ENCODE peak calls at places on chromosome 7, in seven cellular contexts. E, S, C, Y, Z, A and Q are unnamed samples.

GRCh38 chr7:90931996-90932912 is 332.0 kb upstream of the FZD1 start:
- DNase-seq in Z (no peak), E (peak), A (no peak), C (no peak), Y (no peak), S (no peak), Q (peak)

GRCh38 chr7:143882020-143882610 is 19.9 kb downstream of the TCAF1 start:
- DNase-seq in Y (peak), A (peak), S (peak), E (peak), Z (no peak), C (peak), Q (peak)

GRCh38 chr7:47648301-47648900 is 66.5 kb upstream of the TNS3 start:
- DNase-seq in Z (no peak), Y (no peak), E (no peak), C (peak), A (no peak), S (no peak), Q (no peak)

GRCh38 chr7:116075351-116076145 is 45.0 kb upstream of the TFEC start:
- DNase-seq in S (peak), C (no peak), A (no peak), E (no peak), Y (no peak), Z (no peak), Q (no peak)

GRCh38 chr7:46679671-46680070 is 758.6 kb upstream of the IGFBP3 start:
- DNase-seq in A (no peak), Z (no peak), E (no peak), S (no peak), Y (no peak), C (no peak), Q (no peak)

GRCh38 chr7:36474283-36475010 is 84.8 kb downstream of the ANLN start:
- DNase-seq in C (no peak), E (no peak), S (no peak), Y (no peak), Z (no peak), A (no peak), Q (no peak)

GRCh38 chr7:36006656-36007229 is 146.3 kb upstream of the EEPD1 start:
- DNase-seq in E (no peak), S (no peak), Y (no peak), C (no peak), Z (no peak), A (no peak), Q (no peak)

GRCh38 chr7:81583882-81584533 is 185.8 kb downstream of the HGF start:
- DNase-seq in S (no peak), Y (no peak), C (peak), E (no peak), A (no peak), Z (no peak), Q (no peak)

GRCh38 chr7:121547341-121548092 is 151.4 kb upstream of the FAM3C start:
- DNase-seq in E (peak), S (no peak), Y (no peak), C (peak), A (no peak), Z (no peak), Q (peak)

GRCh38 chr7:90172624-90173023 is 18.4 kb downstream of the STEAP1 start:
- DNase-seq in S (no peak), E (no peak), A (no peak), C (no peak), Y (no peak), Z (no peak), Q (no peak)

GRCh38 chr7:74214816-74215630 is 5.2 kb downstream of the LAT2 start:
- DNase-seq in C (no peak), A (peak), E (no peak), S (no peak), Z (no peak), Y (no peak), Q (no peak)

GRCh38 chr7:114312649-114313048 is 102.0 kb upstream of the FOXP2 start:
- DNase-seq in S (no peak), Y (no peak), E (no peak), A (no peak), Z (no peak), C (peak), Q (no peak)

GRCh38 chr7:85510287-85510686 is 323.4 kb upstream of the SEMA3D start:
- DNase-seq in Z (no peak), Y (no peak), C (no peak), A (no peak), E (no peak), S (no peak), Q (no peak)

GRCh38 chr7:64838691-64839090 is 44.5 kb downstream of the ZNF138 start:
- DNase-seq in C (no peak), Y (no peak), S (no peak), Z (no peak), A (no peak), E (no peak), Q (no peak)

GRCh38 chr7:84092207-84092606 is 102.4 kb downstream of the SEMA3A start:
- DNase-seq in C (peak), S (no peak), A (no peak), Z (no peak), E (no peak), Y (no peak), Q (no peak)

GRCh38 chr7:124085168-124085567 is 52.3 kb upstream of the TMEM229A start:
- DNase-seq in Z (no peak), Y (no peak), C (peak), S (no peak), E (no peak), A (peak), Q (no peak)

GRCh38 chr7:50355817-50356178 is 51.3 kb downstream of the IKZF1 start:
- DNase-seq in S (no peak), E (no peak), A (no peak), Y (no peak), C (no peak), Z (no peak), Q (no peak)

GRCh38 chr7:2527505-2528464 is 8.2 kb downstream of the LFNG start:
- DNase-seq in Z (peak), S (no peak), A (peak), Y (no peak), E (no peak), C (peak), Q (no peak)

GRCh38 chr7:107643938-107644703 is 16.5 kb upstream of the SLC26A4 start:
- DNase-seq in E (no peak), A (no peak), S (no peak), C (peak), Y (no peak), Z (no peak), Q (no peak)

GRCh38 chr7:137337902-137338301 is 5.6 kb downstream of the PTN start:
- DNase-seq in A (no peak), Z (no peak), E (no peak), S (no peak), C (no peak), Y (no peak), Q (no peak)

GRCh38 chr7:70379210-70379609 is 752.7 kb upstream of the GALNT17 start:
- DNase-seq in E (no peak), Y (no peak), S (no peak), A (no peak), C (no peak), Z (no peak), Q (no peak)

GRCh38 chr7:87004956-87005355 is 54.5 kb downstream of the ELAPOR2 start:
- DNase-seq in Y (no peak), Z (no peak), C (no peak), E (no peak), A (no peak), S (no peak), Q (no peak)

GRCh38 chr7:127550247-127550646 is 35.1 kb downstream of the GCC1 start:
- DNase-seq in Y (no peak), A (no peak), S (no peak), Z (no peak), E (no peak), C (no peak), Q (no peak)
- TF ChIP-seq CTCF in Y (peak), A (no peak), S (peak), Z (no peak), E (no peak), C (peak), Q (no peak)

GRCh38 chr7:69060516-69060915 is 537.8 kb upstream of the AUTS2 start:
- DNase-seq in Y (no peak), S (no peak), Z (no peak), C (no peak), A (no peak), E (no peak), Q (no peak)
- TF ChIP-seq CTCF in Y (no peak), S (no peak), Z (no peak), C (no peak), A (no peak), E (no peak), Q (no peak)

GRCh38 chr7:155069992-155070827 is at the start of gene HTR5A:
- DNase-seq in Y (peak), E (peak), S (peak), A (peak), Z (peak), C (peak), Q (peak)
- TF ChIP-seq CTCF in Y (peak), E (no peak), S (peak), A (no peak), Z (no peak), C (no peak), Q (no peak)

DNA sequence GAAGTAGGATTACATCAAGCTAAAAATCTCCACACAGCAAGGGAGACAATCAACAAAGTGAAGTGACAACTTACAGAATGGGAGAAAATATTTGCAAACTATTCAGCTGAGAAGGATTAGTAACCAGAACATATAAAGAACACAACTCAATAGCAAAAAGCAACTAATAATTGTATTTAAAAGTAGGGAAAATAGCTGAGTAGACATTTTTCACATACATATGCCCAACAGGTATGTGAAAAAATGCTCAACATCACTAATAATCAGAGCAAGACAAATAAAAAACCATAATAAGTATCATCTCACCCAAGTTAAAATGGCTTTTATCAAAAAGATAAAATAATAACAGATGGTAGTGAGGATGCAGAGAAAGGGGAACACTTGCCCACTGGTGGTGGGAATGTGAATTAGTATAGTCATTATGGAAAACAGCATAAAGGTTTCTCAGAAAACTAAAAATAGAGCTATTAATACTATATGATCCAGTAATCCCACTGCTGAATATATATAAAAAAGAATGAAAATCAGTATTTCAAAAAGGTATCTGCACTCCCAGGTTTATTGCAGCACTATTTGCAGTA is 784.5 kb upstream of the C7orf33 start:
- DNase-seq in Z (no peak), S (no peak), E (no peak), Y (no peak), C (no peak), A (no peak), Q (no peak)
- TF ChIP-seq CTCF in Z (no peak), S (peak), E (no peak), Y (peak), C (no peak), A (no peak), Q (no peak)

GRCh38 chr7:98619450-98620321 is 2.6 kb downstream of the NPTX2 start:
- DNase-seq in C (no peak), E (no peak), Z (no peak), A (no peak), Y (no peak), S (peak), Q (no peak)
- TF ChIP-seq CTCF in C (no peak), E (no peak), Z (no peak), A (no peak), Y (no peak), S (no peak), Q (no peak)

GRCh38 chr7:1193593-1194424 is 33.8 kb upstream of the ZFAND2A start:
- DNase-seq in C (peak), S (peak), E (no peak), A (peak), Z (no peak), Y (no peak), Q (no peak)
- TF ChIP-seq CTCF in C (peak), S (peak), E (peak), A (peak), Z (no peak), Y (no peak), Q (no peak)

GRCh38 chr7:27777662-27778061 is 37.7 kb downstream of the TAX1BP1 start:
- DNase-seq in C (no peak), S (no peak), A (no peak), E (no peak), Z (no peak), Y (no peak), Q (no peak)

GRCh38 chr7:27775772-27776171 is 35.8 kb downstream of the TAX1BP1 start:
- DNase-seq in A (no peak), Z (no peak), E (no peak), C (no peak), S (no peak), Y (no peak), Q (no peak)

GRCh38 chr7:27779873-27780272 is 39.9 kb downstream of the TAX1BP1 start:
- DNase-seq in S (no peak), Z (no peak), E (no peak), C (no peak), Y (no peak), A (no peak), Q (no peak)

GRCh38 chr7:27771111-27771510 is 31.1 kb downstream of the TAX1BP1 start:
- DNase-seq in Z (no peak), E (no peak), Y (no peak), C (no peak), S (no peak), A (no peak), Q (no peak)

DNA sequence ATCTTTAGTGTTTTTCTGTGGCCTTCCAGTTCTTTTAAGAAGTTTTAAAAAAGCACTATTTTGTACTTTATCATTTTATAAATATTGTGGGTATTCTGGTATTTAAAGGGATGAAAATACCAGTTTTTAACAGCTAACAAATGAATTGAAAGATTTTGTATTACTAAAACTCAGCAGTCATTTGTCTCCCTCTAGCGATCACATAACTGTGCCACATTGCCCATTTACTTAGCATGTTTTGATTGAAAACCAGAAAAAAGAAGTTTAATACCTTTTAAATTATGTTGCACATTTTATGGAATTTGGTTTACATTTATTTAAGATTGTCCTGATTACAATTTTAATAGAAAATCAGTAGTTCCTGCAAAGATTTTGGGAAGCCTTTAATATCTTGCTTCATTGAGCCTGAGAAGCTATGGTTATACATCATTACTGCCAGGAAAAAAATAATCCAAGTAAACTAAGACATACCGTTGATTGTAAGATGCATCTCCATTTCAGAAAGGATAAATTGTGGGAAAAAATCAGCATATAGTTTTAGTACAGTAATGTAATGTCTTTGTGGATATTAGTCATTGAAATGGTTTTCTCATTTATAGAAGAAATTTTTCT is 34.9 kb downstream of the TAX1BP1 start:
- DNase-seq in Z (no peak), E (no peak), S (no peak), A (no peak), C (peak), Y (no peak), Q (no peak)
- TF ChIP-seq CTCF in Z (no peak), E (peak), S (peak), A (peak), C (peak), Y (peak), Q (no peak)

GRCh38 chr7:10706875-10707493 is 266.7 kb upstream of the PHF14 start:
- DNase-seq in C (no peak), A (no peak), E (peak), Z (no peak), S (no peak), Y (no peak), Q (peak)

GRCh38 chr7:10704653-10705052 is 269.0 kb upstream of the PHF14 start:
- DNase-seq in Z (no peak), A (no peak), E (no peak), C (no peak), S (no peak), Y (no peak), Q (no peak)

GRCh38 chr7:10707519-10707918 is 266.2 kb upstream of the PHF14 start:
- DNase-seq in C (no peak), S (no peak), E (no peak), Z (no peak), A (no peak), Y (no peak), Q (no peak)

GRCh38 chr7:10703981-10704380 is 269.7 kb upstream of the PHF14 start:
- DNase-seq in Y (no peak), A (no peak), C (no peak), E (no peak), Z (no peak), S (no peak), Q (no peak)

DNA sequence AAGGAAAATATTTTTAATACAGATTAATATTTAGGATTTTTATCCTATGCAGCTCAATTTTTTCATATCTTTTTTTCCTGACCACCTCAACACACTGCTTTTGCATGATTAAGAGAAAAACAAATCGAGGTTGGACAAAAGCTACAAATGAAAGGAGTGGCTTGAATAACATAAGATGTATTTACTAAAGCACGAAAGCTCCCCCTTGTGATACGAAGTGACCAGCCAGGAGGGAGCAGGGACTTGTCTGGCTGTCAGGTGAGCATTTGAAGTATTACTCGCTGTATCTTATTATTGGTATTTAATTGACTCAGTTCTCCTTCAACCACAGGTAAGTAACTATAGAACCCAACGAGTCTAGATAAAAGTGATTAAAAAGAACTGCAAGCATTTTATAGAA is 265.2 kb upstream of the PHF14 start:
- DNase-seq in C (peak), S (peak), Z (no peak), Y (no peak), E (no peak), A (no peak), Q (no peak)
- TF ChIP-seq CTCF in C (no peak), S (peak), Z (no peak), Y (peak), E (no peak), A (no peak), Q (peak)

DNA sequence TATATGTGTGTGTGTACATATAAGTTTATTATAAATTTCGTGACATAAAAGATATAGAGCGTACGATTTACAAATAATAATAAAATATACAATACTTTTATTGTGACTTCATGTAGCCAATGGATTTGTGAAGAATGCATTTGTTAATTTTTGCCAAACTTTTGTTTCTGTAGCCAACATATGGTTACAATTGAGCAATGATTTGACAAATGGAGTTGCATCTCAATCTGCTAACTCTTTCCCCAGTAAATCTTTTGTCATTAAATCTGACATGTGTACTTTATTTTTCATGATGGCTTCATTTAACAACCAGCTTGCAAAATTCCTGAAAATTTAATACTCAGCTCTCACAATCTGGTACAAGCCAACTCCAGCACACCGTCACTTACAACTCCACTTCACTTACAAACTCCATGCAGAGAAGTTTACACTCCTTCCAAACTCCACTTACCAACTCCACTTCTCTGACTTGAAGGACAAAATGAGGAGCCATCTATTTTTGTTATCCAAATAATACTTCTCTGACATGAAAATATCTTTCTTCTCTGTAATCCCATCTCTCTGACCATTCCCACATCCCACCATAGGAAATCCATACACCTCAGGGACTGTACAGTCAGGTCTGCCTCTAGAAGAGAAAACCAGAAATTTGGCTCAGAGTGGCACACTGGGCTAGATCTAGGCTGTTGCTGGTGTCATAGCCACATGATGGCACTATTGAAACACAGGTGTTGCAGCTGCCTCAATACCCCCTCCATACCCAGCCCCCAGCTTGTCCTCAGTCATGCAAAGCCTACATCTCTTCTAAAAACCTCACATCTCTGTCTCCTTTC is 26.6 kb upstream of the HIBADH start:
- DNase-seq in S (peak), A (no peak), E (peak), C (no peak), Z (no peak), Y (no peak), Q (peak)
- TF ChIP-seq CTCF in S (peak), A (no peak), E (peak), C (peak), Z (no peak), Y (peak), Q (peak)

DNA sequence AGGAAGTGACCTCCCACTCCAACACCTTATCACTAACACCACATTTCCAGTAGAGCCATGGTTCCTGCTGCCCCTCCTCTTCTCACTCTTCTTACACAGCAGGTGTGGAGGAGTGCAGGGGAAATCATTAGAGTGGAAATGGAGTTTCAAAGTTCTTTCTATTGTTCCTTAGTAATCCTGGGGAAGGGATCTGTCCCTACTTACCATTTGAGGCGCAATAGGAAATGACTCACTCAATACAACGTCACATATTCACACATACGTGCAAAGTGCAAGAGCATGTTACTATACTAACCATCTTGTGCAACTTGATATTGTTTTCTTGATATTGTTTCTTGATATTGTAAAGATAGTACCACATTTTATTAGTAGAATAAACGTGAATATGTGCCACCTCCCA is 1010.2 kb downstream of the DNAJB9 start:
- DNase-seq in E (no peak), Y (no peak), Z (no peak), S (no peak), A (no peak), C (no peak), Q (no peak)
- TF ChIP-seq CTCF in E (no peak), Y (no peak), Z (no peak), S (no peak), A (no peak), C (no peak), Q (no peak)